ENCODE peak calls at places on chromosomes 3 and 15, in ten cellular contexts. One of them, this sample, is unnamed.

GRCh38 chr3:32646761-32647160 is 38.2 kb upstream of the CNOT10 start:
- DNase-seq in fibroblast of lung: no peak
- DNase-seq in GF-D8: no peak
- DNase-seq in GM20000: no peak
- DNase-seq in GM12864: no peak
- DNase-seq in MCF 10A: no peak
- DNase-seq in right lobe of liver: no peak
- DNase-seq in cardiac fibroblast: no peak
- DNase-seq in activated CD4-positive, alpha-beta T cell treated with anti-CD3 and anti-CD28 coated beads, Interleukin-2, amount 50 U/mL, for 1 hour: no peak
- DNase-seq in DMS153: no peak
- DNase-seq in this sample: no peak

GRCh38 chr3:157438371-157438735 is 1.7 kb downstream of the PTX3 start:
- DNase-seq in fibroblast of lung: peak; percentile 25
- DNase-seq in GF-D8: no peak
- DNase-seq in GM20000: no peak
- DNase-seq in GM12864: no peak
- DNase-seq in MCF 10A: no peak
- DNase-seq in right lobe of liver: no peak
- DNase-seq in cardiac fibroblast: peak; percentile 60
- DNase-seq in activated CD4-positive, alpha-beta T cell treated with anti-CD3 and anti-CD28 coated beads, Interleukin-2, amount 50 U/mL, for 1 hour: no peak
- DNase-seq in DMS153: no peak
- DNase-seq in this sample: no peak

GRCh38 chr3:119580148-119580760 is 962 bp downstream of the ADPRH start:
- DNase-seq in fibroblast of lung: no peak
- DNase-seq in GF-D8: no peak
- DNase-seq in GM20000: peak; percentile 81
- DNase-seq in GM12864: peak; percentile 65
- DNase-seq in MCF 10A: no peak
- DNase-seq in right lobe of liver: no peak
- DNase-seq in cardiac fibroblast: no peak
- DNase-seq in activated CD4-positive, alpha-beta T cell treated with anti-CD3 and anti-CD28 coated beads, Interleukin-2, amount 50 U/mL, for 1 hour: no peak
- DNase-seq in DMS153: no peak
- DNase-seq in this sample: no peak

GRCh38 chr3:133490468-133491351 is 82.8 kb upstream of the CDV3 start:
- DNase-seq in fibroblast of lung: no peak
- DNase-seq in GF-D8: no peak
- DNase-seq in GM20000: peak; percentile 70
- DNase-seq in GM12864: peak; percentile 89
- DNase-seq in MCF 10A: no peak
- DNase-seq in right lobe of liver: no peak
- DNase-seq in cardiac fibroblast: no peak
- DNase-seq in activated CD4-positive, alpha-beta T cell treated with anti-CD3 and anti-CD28 coated beads, Interleukin-2, amount 50 U/mL, for 1 hour: peak; percentile 43
- DNase-seq in DMS153: no peak
- DNase-seq in this sample: no peak

GRCh38 chr15:47505712-47506542 is 211.4 kb upstream of the SEMA6D start:
- DNase-seq in fibroblast of lung: no peak
- DNase-seq in GF-D8: no peak
- DNase-seq in GM20000: no peak
- DNase-seq in GM12864: no peak
- DNase-seq in MCF 10A: peak; percentile 2
- DNase-seq in right lobe of liver: no peak
- DNase-seq in cardiac fibroblast: peak; percentile 63
- DNase-seq in activated CD4-positive, alpha-beta T cell treated with anti-CD3 and anti-CD28 coated beads, Interleukin-2, amount 50 U/mL, for 1 hour: no peak
- DNase-seq in DMS153: peak; percentile 12
- DNase-seq in this sample: no peak

GRCh38 chr15:59360896-59361295 is 11.8 kb downstream of the MYO1E start:
- DNase-seq in fibroblast of lung: peak; percentile 45
- DNase-seq in GF-D8: no peak
- DNase-seq in GM20000: no peak
- DNase-seq in GM12864: no peak
- DNase-seq in MCF 10A: no peak
- DNase-seq in right lobe of liver: no peak
- DNase-seq in cardiac fibroblast: no peak
- DNase-seq in activated CD4-positive, alpha-beta T cell treated with anti-CD3 and anti-CD28 coated beads, Interleukin-2, amount 50 U/mL, for 1 hour: no peak
- DNase-seq in DMS153: no peak
- DNase-seq in this sample: peak; percentile 96

GRCh38 chr3:189389346-189389745 is 217.6 kb downstream of the TPRG1 start:
- DNase-seq in fibroblast of lung: peak; percentile 36
- DNase-seq in GF-D8: no peak
- DNase-seq in GM20000: no peak
- DNase-seq in GM12864: no peak
- DNase-seq in MCF 10A: peak; percentile 54
- DNase-seq in right lobe of liver: no peak
- DNase-seq in cardiac fibroblast: peak; percentile 8
- DNase-seq in activated CD4-positive, alpha-beta T cell treated with anti-CD3 and anti-CD28 coated beads, Interleukin-2, amount 50 U/mL, for 1 hour: no peak
- DNase-seq in DMS153: no peak
- DNase-seq in this sample: no peak

GRCh38 chr15:71562251-71562650 is 248.1 kb upstream of the NR2E3 start:
- DNase-seq in fibroblast of lung: peak; percentile 76
- DNase-seq in GF-D8: no peak
- DNase-seq in GM20000: no peak
- DNase-seq in GM12864: no peak
- DNase-seq in MCF 10A: peak; percentile 14
- DNase-seq in right lobe of liver: no peak
- DNase-seq in cardiac fibroblast: no peak
- DNase-seq in activated CD4-positive, alpha-beta T cell treated with anti-CD3 and anti-CD28 coated beads, Interleukin-2, amount 50 U/mL, for 1 hour: no peak
- DNase-seq in DMS153: no peak
- DNase-seq in this sample: no peak

GRCh38 chr15:25807063-25807462 is 56.1 kb downstream of the ATP10A start:
- DNase-seq in fibroblast of lung: no peak
- DNase-seq in GF-D8: no peak
- DNase-seq in GM20000: no peak
- DNase-seq in GM12864: no peak
- DNase-seq in MCF 10A: no peak
- DNase-seq in right lobe of liver: no peak
- DNase-seq in cardiac fibroblast: no peak
- DNase-seq in activated CD4-positive, alpha-beta T cell treated with anti-CD3 and anti-CD28 coated beads, Interleukin-2, amount 50 U/mL, for 1 hour: no peak
- DNase-seq in DMS153: no peak
- DNase-seq in this sample: no peak

GRCh38 chr3:125332504-125332903 is 42.6 kb downstream of the ZNF148 start:
- DNase-seq in fibroblast of lung: no peak
- DNase-seq in GF-D8: no peak
- DNase-seq in GM20000: no peak
- DNase-seq in GM12864: no peak
- DNase-seq in MCF 10A: no peak
- DNase-seq in right lobe of liver: no peak
- DNase-seq in cardiac fibroblast: no peak
- DNase-seq in activated CD4-positive, alpha-beta T cell treated with anti-CD3 and anti-CD28 coated beads, Interleukin-2, amount 50 U/mL, for 1 hour: no peak
- DNase-seq in DMS153: no peak
- DNase-seq in this sample: no peak

GRCh38 chr3:39408493-39409372 is 2.2 kb downstream of the RPSA start:
- DNase-seq in fibroblast of lung: no peak
- DNase-seq in GF-D8: no peak
- DNase-seq in GM20000: no peak
- DNase-seq in GM12864: no peak
- DNase-seq in MCF 10A: peak; percentile 51
- DNase-seq in right lobe of liver: no peak
- DNase-seq in cardiac fibroblast: no peak
- DNase-seq in activated CD4-positive, alpha-beta T cell treated with anti-CD3 and anti-CD28 coated beads, Interleukin-2, amount 50 U/mL, for 1 hour: peak; percentile 16
- DNase-seq in DMS153: no peak
- DNase-seq in this sample: no peak

GRCh38 chr15:48976444-48977088 is 12.8 kb upstream of the SHC4 start:
- DNase-seq in fibroblast of lung: no peak
- DNase-seq in GF-D8: no peak
- DNase-seq in GM20000: no peak
- DNase-seq in GM12864: no peak
- DNase-seq in MCF 10A: no peak
- DNase-seq in right lobe of liver: no peak
- DNase-seq in cardiac fibroblast: no peak
- DNase-seq in activated CD4-positive, alpha-beta T cell treated with anti-CD3 and anti-CD28 coated beads, Interleukin-2, amount 50 U/mL, for 1 hour: no peak
- DNase-seq in DMS153: no peak
- DNase-seq in this sample: no peak

GRCh38 chr3:139339219-139339906 is 4.5 kb upstream of the MRPS22 start:
- DNase-seq in fibroblast of lung: peak; percentile 20
- DNase-seq in GF-D8: peak; percentile 72
- DNase-seq in GM20000: no peak
- DNase-seq in GM12864: no peak
- DNase-seq in MCF 10A: no peak
- DNase-seq in right lobe of liver: no peak
- DNase-seq in cardiac fibroblast: no peak
- DNase-seq in activated CD4-positive, alpha-beta T cell treated with anti-CD3 and anti-CD28 coated beads, Interleukin-2, amount 50 U/mL, for 1 hour: no peak
- DNase-seq in DMS153: no peak
- DNase-seq in this sample: no peak

GRCh38 chr15:22979069-22979698 is 984 bp downstream of the CYFIP1 start:
- DNase-seq in fibroblast of lung: peak; percentile 59
- DNase-seq in GF-D8: no peak
- DNase-seq in GM20000: peak; percentile 79
- DNase-seq in GM12864: no peak
- DNase-seq in MCF 10A: peak; percentile 55
- DNase-seq in right lobe of liver: peak; percentile 80
- DNase-seq in cardiac fibroblast: peak; percentile 62
- DNase-seq in activated CD4-positive, alpha-beta T cell treated with anti-CD3 and anti-CD28 coated beads, Interleukin-2, amount 50 U/mL, for 1 hour: peak; percentile 11
- DNase-seq in DMS153: no peak
- DNase-seq in this sample: peak; percentile 60

GRCh38 chr15:101313041-101313761 is 18.2 kb upstream of the SNRPA1 start:
- DNase-seq in fibroblast of lung: no peak
- DNase-seq in GF-D8: no peak
- DNase-seq in GM20000: no peak
- DNase-seq in GM12864: no peak
- DNase-seq in MCF 10A: no peak
- DNase-seq in right lobe of liver: no peak
- DNase-seq in cardiac fibroblast: no peak
- DNase-seq in activated CD4-positive, alpha-beta T cell treated with anti-CD3 and anti-CD28 coated beads, Interleukin-2, amount 50 U/mL, for 1 hour: no peak
- DNase-seq in DMS153: no peak
- DNase-seq in this sample: no peak

GRCh38 chr15:51076898-51077564 is 17.7 kb downstream of the TNFAIP8L3 start:
- DNase-seq in fibroblast of lung: peak; percentile 74
- DNase-seq in GF-D8: no peak
- DNase-seq in GM20000: peak; percentile 52
- DNase-seq in GM12864: no peak
- DNase-seq in MCF 10A: no peak
- DNase-seq in right lobe of liver: peak; percentile 49
- DNase-seq in cardiac fibroblast: no peak
- DNase-seq in activated CD4-positive, alpha-beta T cell treated with anti-CD3 and anti-CD28 coated beads, Interleukin-2, amount 50 U/mL, for 1 hour: no peak
- DNase-seq in DMS153: no peak
- DNase-seq in this sample: peak; percentile 12

GRCh38 chr3:119469378-119470189 is 821 bp downstream of the POGLUT1 start:
- DNase-seq in fibroblast of lung: peak; percentile 47
- DNase-seq in GF-D8: no peak
- DNase-seq in GM20000: peak; percentile 53
- DNase-seq in GM12864: no peak
- DNase-seq in MCF 10A: no peak
- DNase-seq in right lobe of liver: no peak
- DNase-seq in cardiac fibroblast: peak; percentile 38
- DNase-seq in activated CD4-positive, alpha-beta T cell treated with anti-CD3 and anti-CD28 coated beads, Interleukin-2, amount 50 U/mL, for 1 hour: no peak
- DNase-seq in DMS153: no peak
- DNase-seq in this sample: peak; percentile 73

GRCh38 chr3:178676077-178676476 is 139.8 kb downstream of the KCNMB2 start:
- DNase-seq in fibroblast of lung: no peak
- DNase-seq in GF-D8: no peak
- DNase-seq in GM20000: no peak
- DNase-seq in GM12864: no peak
- DNase-seq in MCF 10A: no peak
- DNase-seq in right lobe of liver: no peak
- DNase-seq in cardiac fibroblast: no peak
- DNase-seq in activated CD4-positive, alpha-beta T cell treated with anti-CD3 and anti-CD28 coated beads, Interleukin-2, amount 50 U/mL, for 1 hour: no peak
- DNase-seq in DMS153: no peak
- DNase-seq in this sample: no peak

GRCh38 chr15:48244923-48245322 is 38.8 kb downstream of the SLC12A1 start:
- DNase-seq in fibroblast of lung: peak; percentile 6
- DNase-seq in GF-D8: no peak
- DNase-seq in GM20000: no peak
- DNase-seq in GM12864: no peak
- DNase-seq in MCF 10A: peak; percentile 81
- DNase-seq in right lobe of liver: no peak
- DNase-seq in cardiac fibroblast: peak; percentile 65
- DNase-seq in activated CD4-positive, alpha-beta T cell treated with anti-CD3 and anti-CD28 coated beads, Interleukin-2, amount 50 U/mL, for 1 hour: no peak
- DNase-seq in DMS153: no peak
- DNase-seq in this sample: peak; percentile 1

GRCh38 chr15:65994832-65995231 is 125.5 kb downstream of the RAB11A start:
- DNase-seq in fibroblast of lung: no peak
- DNase-seq in GF-D8: no peak
- DNase-seq in GM20000: no peak
- DNase-seq in GM12864: no peak
- DNase-seq in MCF 10A: no peak
- DNase-seq in right lobe of liver: no peak
- DNase-seq in cardiac fibroblast: no peak
- DNase-seq in activated CD4-positive, alpha-beta T cell treated with anti-CD3 and anti-CD28 coated beads, Interleukin-2, amount 50 U/mL, for 1 hour: no peak
- DNase-seq in DMS153: no peak
- DNase-seq in this sample: no peak

GRCh38 chr15:64344651-64345262 is 11.2 kb downstream of the CSNK1G1 start:
- DNase-seq in fibroblast of lung: peak; percentile 64
- DNase-seq in GF-D8: no peak
- DNase-seq in GM20000: no peak
- DNase-seq in GM12864: no peak
- DNase-seq in MCF 10A: peak; percentile 9
- DNase-seq in right lobe of liver: no peak
- DNase-seq in cardiac fibroblast: peak; percentile 27
- DNase-seq in activated CD4-positive, alpha-beta T cell treated with anti-CD3 and anti-CD28 coated beads, Interleukin-2, amount 50 U/mL, for 1 hour: no peak
- DNase-seq in DMS153: no peak
- DNase-seq in this sample: peak; percentile 60

GRCh38 chr3:38738630-38739395 is 77.2 kb downstream of the SCN10A start:
- DNase-seq in fibroblast of lung: peak; percentile 3
- DNase-seq in GF-D8: no peak
- DNase-seq in GM20000: peak; percentile 55
- DNase-seq in GM12864: no peak
- DNase-seq in MCF 10A: peak; percentile 71
- DNase-seq in right lobe of liver: no peak
- DNase-seq in cardiac fibroblast: peak; percentile 63
- DNase-seq in activated CD4-positive, alpha-beta T cell treated with anti-CD3 and anti-CD28 coated beads, Interleukin-2, amount 50 U/mL, for 1 hour: no peak
- DNase-seq in DMS153: no peak
- DNase-seq in this sample: peak; percentile 46

GRCh38 chr15:58165661-58166060 is 27.5 kb downstream of the AQP9 start:
- DNase-seq in fibroblast of lung: peak; percentile 17
- DNase-seq in GF-D8: no peak
- DNase-seq in GM20000: no peak
- DNase-seq in GM12864: no peak
- DNase-seq in MCF 10A: peak; percentile 24
- DNase-seq in right lobe of liver: peak; percentile 82
- DNase-seq in cardiac fibroblast: peak; percentile 37
- DNase-seq in activated CD4-positive, alpha-beta T cell treated with anti-CD3 and anti-CD28 coated beads, Interleukin-2, amount 50 U/mL, for 1 hour: no peak
- DNase-seq in DMS153: no peak
- DNase-seq in this sample: no peak